ENCODE peak calls at places on chromosome 5, in five cellular contexts. One of them, this sample, is unnamed.

GRCh38 chr5:9686211-9686610 is 56.1 kb upstream of the TAS2R1 start:
- DNase-seq in iris pigment epithelial cell: peak
- DNase-seq in AG08396: peak
- DNase-seq in stimulated activated CD8-positive, alpha-beta memory T cell treated with anti-CD3 and anti-CD28 coated beads, Interleukin-2, amount 100 ng/mL, for 1 hour: no peak
- DNase-seq in bronchial epithelial cell: no peak
- DNase-seq in this sample: peak

GRCh38 chr5:172524573-172525021 is 70.3 kb upstream of the SH3PXD2B start:
- DNase-seq in iris pigment epithelial cell: no peak
- DNase-seq in AG08396: no peak
- DNase-seq in stimulated activated CD8-positive, alpha-beta memory T cell treated with anti-CD3 and anti-CD28 coated beads, Interleukin-2, amount 100 ng/mL, for 1 hour: no peak
- DNase-seq in bronchial epithelial cell: no peak
- DNase-seq in this sample: no peak

GRCh38 chr5:88033191-88033590 is 235.5 kb downstream of the TMEM161B start:
- DNase-seq in iris pigment epithelial cell: no peak
- DNase-seq in AG08396: no peak
- DNase-seq in stimulated activated CD8-positive, alpha-beta memory T cell treated with anti-CD3 and anti-CD28 coated beads, Interleukin-2, amount 100 ng/mL, for 1 hour: no peak
- DNase-seq in bronchial epithelial cell: no peak
- DNase-seq in this sample: no peak

GRCh38 chr5:138720840-138721239 is 32.4 kb upstream of the CTNNA1 start:
- DNase-seq in iris pigment epithelial cell: no peak
- DNase-seq in AG08396: no peak
- DNase-seq in stimulated activated CD8-positive, alpha-beta memory T cell treated with anti-CD3 and anti-CD28 coated beads, Interleukin-2, amount 100 ng/mL, for 1 hour: no peak
- DNase-seq in bronchial epithelial cell: no peak
- DNase-seq in this sample: no peak

GRCh38 chr5:78527925-78528324 is 120.6 kb downstream of the LHFPL2 start:
- DNase-seq in iris pigment epithelial cell: peak
- DNase-seq in AG08396: no peak
- DNase-seq in stimulated activated CD8-positive, alpha-beta memory T cell treated with anti-CD3 and anti-CD28 coated beads, Interleukin-2, amount 100 ng/mL, for 1 hour: no peak
- DNase-seq in bronchial epithelial cell: no peak
- DNase-seq in this sample: no peak

GRCh38 chr5:124438390-124439380 is 307.8 kb downstream of the ZNF608 start:
- DNase-seq in iris pigment epithelial cell: no peak
- DNase-seq in AG08396: no peak
- DNase-seq in stimulated activated CD8-positive, alpha-beta memory T cell treated with anti-CD3 and anti-CD28 coated beads, Interleukin-2, amount 100 ng/mL, for 1 hour: no peak
- DNase-seq in bronchial epithelial cell: no peak
- DNase-seq in this sample: no peak

GRCh38 chr5:6377582-6378127 is 692 bp downstream of the MED10 start:
- DNase-seq in iris pigment epithelial cell: no peak
- DNase-seq in AG08396: no peak
- DNase-seq in stimulated activated CD8-positive, alpha-beta memory T cell treated with anti-CD3 and anti-CD28 coated beads, Interleukin-2, amount 100 ng/mL, for 1 hour: no peak
- DNase-seq in bronchial epithelial cell: no peak
- DNase-seq in this sample: no peak

GRCh38 chr5:14665949-14666741 is 1.6 kb downstream of the OTULIN start:
- DNase-seq in iris pigment epithelial cell: no peak
- DNase-seq in AG08396: peak
- DNase-seq in stimulated activated CD8-positive, alpha-beta memory T cell treated with anti-CD3 and anti-CD28 coated beads, Interleukin-2, amount 100 ng/mL, for 1 hour: no peak
- DNase-seq in bronchial epithelial cell: peak
- DNase-seq in this sample: peak

GRCh38 chr5:96293966-96294886 is 138.8 kb downstream of the PCSK1 start:
- DNase-seq in iris pigment epithelial cell: peak
- DNase-seq in AG08396: peak
- DNase-seq in stimulated activated CD8-positive, alpha-beta memory T cell treated with anti-CD3 and anti-CD28 coated beads, Interleukin-2, amount 100 ng/mL, for 1 hour: no peak
- DNase-seq in bronchial epithelial cell: peak
- DNase-seq in this sample: peak

GRCh38 chr5:9207820-9208418 is 338.0 kb downstream of the SEMA5A start:
- DNase-seq in iris pigment epithelial cell: peak
- DNase-seq in AG08396: no peak
- DNase-seq in stimulated activated CD8-positive, alpha-beta memory T cell treated with anti-CD3 and anti-CD28 coated beads, Interleukin-2, amount 100 ng/mL, for 1 hour: no peak
- DNase-seq in bronchial epithelial cell: peak
- DNase-seq in this sample: peak

GRCh38 chr5:68343421-68343826 is 127.9 kb downstream of the PIK3R1 start:
- DNase-seq in iris pigment epithelial cell: peak
- DNase-seq in AG08396: peak
- DNase-seq in stimulated activated CD8-positive, alpha-beta memory T cell treated with anti-CD3 and anti-CD28 coated beads, Interleukin-2, amount 100 ng/mL, for 1 hour: no peak
- DNase-seq in bronchial epithelial cell: peak
- DNase-seq in this sample: peak

GRCh38 chr5:32690153-32690552 is 21.0 kb upstream of the NPR3 start:
- DNase-seq in iris pigment epithelial cell: no peak
- DNase-seq in AG08396: no peak
- DNase-seq in stimulated activated CD8-positive, alpha-beta memory T cell treated with anti-CD3 and anti-CD28 coated beads, Interleukin-2, amount 100 ng/mL, for 1 hour: no peak
- DNase-seq in bronchial epithelial cell: no peak
- DNase-seq in this sample: peak

GRCh38 chr5:76801803-76802195 is 17.0 kb upstream of the F2RL1 start:
- DNase-seq in iris pigment epithelial cell: no peak
- DNase-seq in AG08396: no peak
- DNase-seq in stimulated activated CD8-positive, alpha-beta memory T cell treated with anti-CD3 and anti-CD28 coated beads, Interleukin-2, amount 100 ng/mL, for 1 hour: no peak
- DNase-seq in bronchial epithelial cell: no peak
- DNase-seq in this sample: no peak

GRCh38 chr5:74543162-74543995 is 97.1 kb downstream of the ENC1 start:
- DNase-seq in iris pigment epithelial cell: peak
- DNase-seq in AG08396: peak
- DNase-seq in stimulated activated CD8-positive, alpha-beta memory T cell treated with anti-CD3 and anti-CD28 coated beads, Interleukin-2, amount 100 ng/mL, for 1 hour: no peak
- DNase-seq in bronchial epithelial cell: peak
- DNase-seq in this sample: peak

GRCh38 chr5:171595801-171596231 is 176.4 kb downstream of the FGF18 start:
- DNase-seq in iris pigment epithelial cell: peak
- DNase-seq in AG08396: peak
- DNase-seq in stimulated activated CD8-positive, alpha-beta memory T cell treated with anti-CD3 and anti-CD28 coated beads, Interleukin-2, amount 100 ng/mL, for 1 hour: no peak
- DNase-seq in bronchial epithelial cell: peak
- DNase-seq in this sample: peak

This sample was measured in epithelial cell of esophagus.